ENCODE peak calls at places on chromosome 11, in six cellular contexts. D is transverse colon, N is pancreas, L is colonic mucosa, U is PC-9, J is HCT116. E is an unnamed sample.

GRCh38 chr11:33575311-33575710 is 125.3 kb downstream of the C11orf91 start:
- DNase-seq in D (no peak), N (no peak), L (no peak), U (no peak), J (no peak), E (no peak)

GRCh38 chr11:8828580-8829358 is 82.2 kb upstream of the AKIP1 start:
- DNase-seq in D (no peak), N (no peak), L (no peak), U (no peak), J (no peak), E (no peak)

GRCh38 chr11:132202621-132203020 is 832.2 kb downstream of the NTM start:
- DNase-seq in D (no peak), N (no peak), L (no peak), U (no peak), J (no peak), E (no peak)

GRCh38 chr11:74646964-74647363 is 54.6 kb downstream of the POLD3 start:
- DNase-seq in D (no peak), N (no peak), L (no peak), U (no peak), J (no peak), E (no peak)

GRCh38 chr11:104858882-104859735 is 39.2 kb downstream of the CASP12 start:
- DNase-seq in D (no peak), N (no peak), L (no peak), U (no peak), J (no peak), E (no peak)

GRCh38 chr11:127493330-127493729 is 492.8 kb upstream of the KIRREL3 start:
- DNase-seq in D (no peak), N (no peak), L (no peak), U (no peak), J (no peak), E (no peak)

GRCh38 chr11:81004576-81004975 is 1563.7 kb upstream of the TENM4 start:
- DNase-seq in D (no peak), N (no peak), L (no peak), U (no peak), J (no peak), E (no peak)

GRCh38 chr11:128970598-128971190 is 28.0 kb upstream of the TP53AIP1 start:
- DNase-seq in D (no peak), N (no peak), L (no peak), U (no peak), J (no peak), E (no peak)

GRCh38 chr11:73875840-73876239 is 806 bp downstream of the COA4 start:
- DNase-seq in D (no peak), N (no peak), L (peak; percentile 19), U (no peak), J (no peak), E (no peak)

GRCh38 chr11:1113405-1114201 is 38.9 kb downstream of the MUC2 start:
- DNase-seq in D (no peak), N (no peak), L (no peak), U (no peak), J (no peak), E (peak; percentile 6)

GRCh38 chr11:64742940-64743590 is 877 bp downstream of the RASGRP2 start:
- DNase-seq in D (peak; percentile 80), N (peak; percentile 59), L (peak; percentile 74), U (no peak), J (no peak), E (peak; percentile 74)

GRCh38 chr11:108398439-108398838 is 68.9 kb downstream of the C11orf65 start:
- DNase-seq in D (no peak), N (peak; percentile 30), L (no peak), U (no peak), J (no peak), E (no peak)

GRCh38 chr11:116376054-116376453 is 396.7 kb downstream of the BUD13 start:
- DNase-seq in D (no peak), N (no peak), L (no peak), U (no peak), J (no peak), E (no peak)

GRCh38 chr11:32154275-32154674 is 63.4 kb downstream of the RCN1 start:
- DNase-seq in D (no peak), N (no peak), L (no peak), U (peak; percentile 37), J (peak; percentile 51), E (no peak)

GRCh38 chr11:18727499-18728236 is 1.7 kb upstream of the IGSF22 start:
- DNase-seq in D (peak; percentile 39), N (peak; percentile 40), L (peak; percentile 47), U (no peak), J (peak; percentile 35), E (peak; percentile 35)

GRCh38 chr11:130911306-130911705 is 5.0 kb downstream of the SNX19 start:
- DNase-seq in D (no peak), N (no peak), L (no peak), U (no peak), J (no peak), E (no peak)

GRCh38 chr11:111602865-111603632 is 800 bp downstream of the SIK2 start:
- DNase-seq in D (peak; percentile 44), N (peak; percentile 42), L (peak; percentile 42), U (peak; percentile 53), J (no peak), E (peak; percentile 25)

GRCh38 chr11:3989251-3989650 is 105.3 kb upstream of the RRM1 start:
- DNase-seq in D (no peak), N (no peak), L (no peak), U (no peak), J (no peak), E (peak; percentile 46)

GRCh38 chr11:45145421-45146071 is 893 bp upstream of the PRDM11 start:
- DNase-seq in D (peak; percentile 34), N (peak; percentile 29), L (peak; percentile 64), U (no peak), J (no peak), E (peak; percentile 68)

DNA sequence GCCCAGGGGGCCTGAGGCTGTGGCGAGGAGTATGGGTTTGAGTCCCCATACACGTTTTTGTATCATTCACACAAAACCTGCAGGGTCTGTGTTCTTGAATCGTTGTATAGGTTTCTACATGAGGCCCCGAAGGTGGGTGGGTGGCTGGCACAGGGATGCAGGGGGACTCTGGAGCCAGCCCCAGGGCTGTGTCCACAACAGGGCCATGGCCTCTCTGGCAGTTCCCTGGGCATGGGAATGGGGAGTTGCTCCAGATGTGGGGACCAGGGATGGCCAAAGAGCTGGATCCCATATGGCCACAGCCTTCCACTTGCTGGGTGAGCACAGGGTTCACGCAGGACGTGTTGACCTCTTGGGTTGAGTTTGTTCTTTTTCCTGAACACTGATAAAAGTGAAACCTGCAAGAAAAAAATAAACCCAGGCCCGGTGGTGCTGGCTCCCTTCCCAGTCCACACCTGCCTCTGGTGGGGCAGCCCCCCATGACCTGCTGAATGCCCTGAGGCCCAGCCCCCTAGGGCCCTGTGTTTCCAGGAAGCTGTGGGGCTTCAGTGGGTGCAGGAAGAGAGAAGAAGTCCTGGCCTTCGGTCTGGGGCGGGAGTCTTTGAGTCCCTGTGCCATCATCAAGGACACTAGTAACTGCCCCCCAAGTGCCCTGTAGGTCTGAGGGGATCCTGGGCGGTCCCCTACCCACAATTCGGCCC is 16.1 kb downstream of the MYRF start:
- DNase-seq in D (peak; percentile 27), N (no peak), L (no peak), U (no peak), J (no peak), E (no peak)
- H3K4me1 ChIP-seq in D (no peaks in the 10 kb centered on the region), N (peaks cover 15% of the 10 kb centered on the region), L (no peaks in the 10 kb centered on the region), U (peaks cover 6% of the 10 kb centered on the region), J (peaks cover 10% of the 10 kb centered on the region), E (no peaks in the 10 kb centered on the region)

GRCh38 chr11:121366038-121366437 is 73.5 kb downstream of the SC5D start:
- DNase-seq in D (no peak), N (no peak), L (no peak), U (no peak), J (no peak), E (no peak)

GRCh38 chr11:121366970-121367369 is 74.4 kb downstream of the SC5D start:
- DNase-seq in D (no peak), N (no peak), L (no peak), U (no peak), J (no peak), E (no peak)

GRCh38 chr11:121367434-121367833 is 74.9 kb downstream of the SC5D start:
- DNase-seq in D (no peak), N (no peak), L (no peak), U (no peak), J (no peak), E (no peak)

GRCh38 chr11:121368504-121368903 is 75.9 kb downstream of the SC5D start:
- DNase-seq in D (no peak), N (no peak), L (no peak), U (no peak), J (no peak), E (no peak)

DNA sequence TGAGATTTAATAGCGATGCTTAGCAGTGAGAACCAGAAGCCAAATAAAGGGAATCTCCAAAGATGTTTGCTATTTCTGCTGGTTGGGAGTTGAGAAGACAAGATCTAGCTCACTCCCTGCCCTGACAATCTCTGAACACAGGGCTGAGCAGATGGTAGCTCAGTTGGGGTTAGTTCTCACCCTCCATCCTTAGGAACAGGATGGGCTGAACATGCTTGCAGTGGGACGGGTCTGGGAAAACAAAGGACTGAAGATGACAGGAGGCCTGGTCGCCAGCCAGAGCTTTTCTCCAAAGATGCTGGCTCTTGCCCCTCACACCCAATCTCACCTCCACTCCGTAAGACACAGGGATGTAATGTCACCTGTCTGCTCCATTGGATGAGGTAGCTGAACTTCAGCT is 72.7 kb downstream of the SC5D start:
- DNase-seq in D (no peak), N (no peak), L (no peak), U (no peak), J (no peak), E (no peak)
- H3K27ac ChIP-seq in D (no peak overlapping the region), N (no peak overlapping the region), L (no peak overlapping the region), U (no peak overlapping the region), J (no peak overlapping the region), E (no peak overlapping the region)

DNA sequence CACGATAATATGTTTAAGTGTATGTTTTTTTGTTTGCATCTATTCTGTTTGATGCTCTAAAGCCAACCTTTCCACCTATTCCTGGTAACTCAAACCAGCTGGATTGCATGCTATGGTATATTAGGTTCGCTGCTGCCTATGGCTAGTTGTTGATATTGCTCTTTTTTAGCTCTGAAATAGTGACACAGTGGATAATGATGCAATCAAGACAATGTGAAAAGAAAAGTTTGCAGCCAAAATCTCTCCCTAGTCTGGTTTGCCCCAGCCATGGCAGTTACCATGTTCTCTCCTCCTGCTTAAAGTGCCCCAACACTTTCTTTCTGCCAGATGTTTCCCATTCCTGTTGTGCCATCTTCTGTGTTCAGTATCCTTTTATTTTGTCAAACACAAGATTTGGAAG is 269.7 kb downstream of the DYNC2H1 start:
- DNase-seq in D (no peak), N (no peak), L (no peak), U (no peak), J (no peak), E (no peak)
- H3K9me3 ChIP-seq in D (no peaks in the 10 kb centered on the region), N (no peaks in the 10 kb centered on the region), L (no peaks in the 10 kb centered on the region), U (peaks cover 12% of the 10 kb centered on the region), J (no peaks in the 10 kb centered on the region), E (no peaks in the 10 kb centered on the region)

GRCh38 chr11:118619444-118620205 is 12.2 kb downstream of the PHLDB1 start:
- DNase-seq in D (no peak), N (no peak), L (no peak), U (peak; percentile 89), J (no peak), E (peak; percentile 80)

GRCh38 chr11:118621898-118622375 is 14.5 kb downstream of the PHLDB1 start:
- DNase-seq in D (no peak), N (no peak), L (no peak), U (no peak), J (no peak), E (no peak)

GRCh38 chr11:118620529-118621070 is 13.2 kb downstream of the PHLDB1 start:
- DNase-seq in D (no peak), N (no peak), L (no peak), U (peak; percentile 86), J (no peak), E (no peak)

GRCh38 chr11:118622376-118623290 is 15.2 kb downstream of the PHLDB1 start:
- DNase-seq in D (no peak), N (no peak), L (no peak), U (peak; percentile 98), J (peak; percentile 68), E (peak; percentile 88)

GRCh38 chr11:118621071-118621815 is 13.8 kb downstream of the PHLDB1 start:
- DNase-seq in D (peak; percentile 82), N (peak; percentile 70), L (peak; percentile 92), U (peak; percentile 82), J (peak; percentile 51), E (peak; percentile 90)
- H3K4me1 ChIP-seq in D (peaks cover 16% of the 10 kb centered on the region), N (peaks cover 6% of the 10 kb centered on the region), L (peaks cover 16% of the 10 kb centered on the region), U (peaks cover 62% of the 10 kb centered on the region), J (peaks cover 61% of the 10 kb centered on the region), E (peaks cover 71% of the 10 kb centered on the region)